ENCODE peak calls at places on chromosomes 6 and 20, in nine cellular contexts. One of them, this sample, is unnamed.

GRCh38 chr6:31180500-31180899 is 10.0 kb upstream of the POU5F1 start:
- DNase-seq in CD4-positive, alpha-beta memory T cell: peak; percentile 66
- DNase-seq in foreskin fibroblast: peak; percentile 83
- DNase-seq in neural progenitor cell: no peak
- DNase-seq in fibroblast of the aortic adventitia: peak; percentile 81
- DNase-seq in tibial nerve: no peak
- DNase-seq in naive thymus-derived CD4-positive, alpha-beta T cell: peak; percentile 52
- DNase-seq in AG10803: peak; percentile 76
- DNase-seq in dorsolateral prefrontal cortex: no peak
- DNase-seq in this sample: no peak

GRCh38 chr6:163764565-163764964 is 350.0 kb downstream of the QKI start:
- DNase-seq in CD4-positive, alpha-beta memory T cell: no peak
- DNase-seq in foreskin fibroblast: no peak
- DNase-seq in neural progenitor cell: no peak
- DNase-seq in fibroblast of the aortic adventitia: no peak
- DNase-seq in tibial nerve: no peak
- DNase-seq in naive thymus-derived CD4-positive, alpha-beta T cell: no peak
- DNase-seq in AG10803: no peak
- DNase-seq in dorsolateral prefrontal cortex: no peak
- DNase-seq in this sample: no peak

GRCh38 chr6:125818225-125818657 is 27.5 kb downstream of the NCOA7 start:
- DNase-seq in CD4-positive, alpha-beta memory T cell: no peak
- DNase-seq in foreskin fibroblast: peak; percentile 15
- DNase-seq in neural progenitor cell: no peak
- DNase-seq in fibroblast of the aortic adventitia: no peak
- DNase-seq in tibial nerve: no peak
- DNase-seq in naive thymus-derived CD4-positive, alpha-beta T cell: no peak
- DNase-seq in AG10803: peak; percentile 38
- DNase-seq in dorsolateral prefrontal cortex: no peak
- DNase-seq in this sample: no peak

GRCh38 chr6:112286010-112286409 is 31.6 kb upstream of the LAMA4 start:
- DNase-seq in CD4-positive, alpha-beta memory T cell: peak; percentile 72
- DNase-seq in foreskin fibroblast: no peak
- DNase-seq in neural progenitor cell: no peak
- DNase-seq in fibroblast of the aortic adventitia: no peak
- DNase-seq in tibial nerve: no peak
- DNase-seq in naive thymus-derived CD4-positive, alpha-beta T cell: peak; percentile 1
- DNase-seq in AG10803: no peak
- DNase-seq in dorsolateral prefrontal cortex: no peak
- DNase-seq in this sample: no peak

GRCh38 chr6:167782698-167783517 is 43.8 kb upstream of the AFDN start:
- DNase-seq in CD4-positive, alpha-beta memory T cell: no peak
- DNase-seq in foreskin fibroblast: no peak
- DNase-seq in neural progenitor cell: no peak
- DNase-seq in fibroblast of the aortic adventitia: no peak
- DNase-seq in tibial nerve: no peak
- DNase-seq in naive thymus-derived CD4-positive, alpha-beta T cell: no peak
- DNase-seq in AG10803: no peak
- DNase-seq in dorsolateral prefrontal cortex: no peak
- DNase-seq in this sample: no peak

GRCh38 chr20:43853918-43854317 is 60.7 kb upstream of the TOX2 start:
- DNase-seq in CD4-positive, alpha-beta memory T cell: no peak
- DNase-seq in foreskin fibroblast: no peak
- DNase-seq in neural progenitor cell: no peak
- DNase-seq in fibroblast of the aortic adventitia: no peak
- DNase-seq in tibial nerve: no peak
- DNase-seq in naive thymus-derived CD4-positive, alpha-beta T cell: no peak
- DNase-seq in AG10803: no peak
- DNase-seq in dorsolateral prefrontal cortex: no peak
- DNase-seq in this sample: no peak

GRCh38 chr6:69888842-69889590 is 22.7 kb downstream of the COL19A1 start:
- DNase-seq in CD4-positive, alpha-beta memory T cell: no peak
- DNase-seq in foreskin fibroblast: no peak
- DNase-seq in neural progenitor cell: no peak
- DNase-seq in fibroblast of the aortic adventitia: no peak
- DNase-seq in tibial nerve: no peak
- DNase-seq in naive thymus-derived CD4-positive, alpha-beta T cell: no peak
- DNase-seq in AG10803: no peak
- DNase-seq in dorsolateral prefrontal cortex: no peak
- DNase-seq in this sample: no peak

GRCh38 chr20:62995481-62995880 is 11.3 kb downstream of the BHLHE23 start:
- DNase-seq in CD4-positive, alpha-beta memory T cell: no peak
- DNase-seq in foreskin fibroblast: no peak
- DNase-seq in neural progenitor cell: no peak
- DNase-seq in fibroblast of the aortic adventitia: no peak
- DNase-seq in tibial nerve: no peak
- DNase-seq in naive thymus-derived CD4-positive, alpha-beta T cell: no peak
- DNase-seq in AG10803: no peak
- DNase-seq in dorsolateral prefrontal cortex: no peak
- DNase-seq in this sample: no peak

GRCh38 chr20:31608256-31608980 is 3.3 kb downstream of the ID1 start:
- DNase-seq in CD4-positive, alpha-beta memory T cell: no peak
- DNase-seq in foreskin fibroblast: peak; percentile 75
- DNase-seq in neural progenitor cell: peak; percentile 93
- DNase-seq in fibroblast of the aortic adventitia: peak; percentile 63
- DNase-seq in tibial nerve: peak; percentile 67
- DNase-seq in naive thymus-derived CD4-positive, alpha-beta T cell: no peak
- DNase-seq in AG10803: peak; percentile 48
- DNase-seq in dorsolateral prefrontal cortex: no peak
- DNase-seq in this sample: no peak

GRCh38 chr6:28947831-28948270 is 24.1 kb upstream of the TRIM27 start:
- DNase-seq in CD4-positive, alpha-beta memory T cell: no peak
- DNase-seq in foreskin fibroblast: peak; percentile 66
- DNase-seq in neural progenitor cell: no peak
- DNase-seq in fibroblast of the aortic adventitia: no peak
- DNase-seq in tibial nerve: no peak
- DNase-seq in naive thymus-derived CD4-positive, alpha-beta T cell: no peak
- DNase-seq in AG10803: no peak
- DNase-seq in dorsolateral prefrontal cortex: no peak
- DNase-seq in this sample: no peak

GRCh38 chr6:134908906-134909516 is 40.9 kb downstream of the ALDH8A1 start:
- DNase-seq in CD4-positive, alpha-beta memory T cell: no peak
- DNase-seq in foreskin fibroblast: peak; percentile 98
- DNase-seq in neural progenitor cell: no peak
- DNase-seq in fibroblast of the aortic adventitia: peak; percentile 100
- DNase-seq in tibial nerve: peak; percentile 73
- DNase-seq in naive thymus-derived CD4-positive, alpha-beta T cell: no peak
- DNase-seq in AG10803: peak; percentile 100
- DNase-seq in dorsolateral prefrontal cortex: peak; percentile 40
- DNase-seq in this sample: peak; percentile 81

GRCh38 chr6:15661815-15662245 is 998 bp downstream of the DTNBP1 start:
- DNase-seq in CD4-positive, alpha-beta memory T cell: no peak
- DNase-seq in foreskin fibroblast: peak; percentile 5
- DNase-seq in neural progenitor cell: no peak
- DNase-seq in fibroblast of the aortic adventitia: peak; percentile 5
- DNase-seq in tibial nerve: no peak
- DNase-seq in naive thymus-derived CD4-positive, alpha-beta T cell: no peak
- DNase-seq in AG10803: no peak
- DNase-seq in dorsolateral prefrontal cortex: no peak
- DNase-seq in this sample: peak; percentile 8

GRCh38 chr20:63187338-63188158 is 28.4 kb downstream of the YTHDF1 start:
- DNase-seq in CD4-positive, alpha-beta memory T cell: no peak
- DNase-seq in foreskin fibroblast: no peak
- DNase-seq in neural progenitor cell: no peak
- DNase-seq in fibroblast of the aortic adventitia: no peak
- DNase-seq in tibial nerve: no peak
- DNase-seq in naive thymus-derived CD4-positive, alpha-beta T cell: no peak
- DNase-seq in AG10803: no peak
- DNase-seq in dorsolateral prefrontal cortex: no peak
- DNase-seq in this sample: no peak

GRCh38 chr20:25044660-25045342 is 13.1 kb downstream of the ACSS1 start:
- DNase-seq in CD4-positive, alpha-beta memory T cell: no peak
- DNase-seq in foreskin fibroblast: no peak
- DNase-seq in neural progenitor cell: no peak
- DNase-seq in fibroblast of the aortic adventitia: no peak
- DNase-seq in tibial nerve: no peak
- DNase-seq in naive thymus-derived CD4-positive, alpha-beta T cell: no peak
- DNase-seq in AG10803: no peak
- DNase-seq in dorsolateral prefrontal cortex: no peak
- DNase-seq in this sample: no peak

DNA sequence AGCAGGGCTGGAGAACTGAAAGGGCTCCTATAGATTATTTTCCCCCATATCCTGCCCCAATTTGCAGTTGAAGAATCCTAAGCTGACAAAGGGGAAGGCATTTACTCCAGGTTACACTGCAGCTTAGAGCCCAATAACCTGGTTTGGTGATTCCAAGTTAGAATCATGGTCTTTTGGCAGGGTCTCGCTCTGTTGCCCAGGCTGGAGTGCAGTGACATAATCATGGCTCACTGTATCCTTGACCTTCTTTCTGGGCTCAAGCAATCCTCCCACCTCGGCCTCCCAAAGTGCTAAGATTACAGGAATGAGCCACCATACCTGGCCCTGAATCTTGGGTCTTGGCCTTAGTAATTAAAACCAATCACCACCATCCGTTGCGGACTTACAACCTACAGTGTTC is 1.0 kb upstream of the MMP9 start:
- DNase-seq in CD4-positive, alpha-beta memory T cell: no peak
- DNase-seq in foreskin fibroblast: no peak
- DNase-seq in neural progenitor cell: no peak
- DNase-seq in fibroblast of the aortic adventitia: no peak
- DNase-seq in tibial nerve: no peak
- DNase-seq in naive thymus-derived CD4-positive, alpha-beta T cell: no peak
- DNase-seq in AG10803: no peak
- DNase-seq in dorsolateral prefrontal cortex: no peak
- DNase-seq in this sample: no peak
- H3K4me3 ChIP-seq in CD4-positive, alpha-beta memory T cell: no peak overlapping the region
- H3K4me3 ChIP-seq in foreskin fibroblast: no peak overlapping the region
- H3K4me3 ChIP-seq in neural progenitor cell: no peak overlapping the region
- H3K4me3 ChIP-seq in fibroblast of the aortic adventitia: no peak overlapping the region
- H3K4me3 ChIP-seq in tibial nerve: no peak overlapping the region
- H3K4me3 ChIP-seq in naive thymus-derived CD4-positive, alpha-beta T cell: no peak overlapping the region
- H3K4me3 ChIP-seq in AG10803: no peak overlapping the region
- H3K4me3 ChIP-seq in dorsolateral prefrontal cortex: no peak overlapping the region
- H3K4me3 ChIP-seq in this sample: no peak overlapping the region

GRCh38 chr6:47897233-47897632 is 115.4 kb downstream of the OPN5 start:
- DNase-seq in CD4-positive, alpha-beta memory T cell: no peak
- DNase-seq in foreskin fibroblast: no peak
- DNase-seq in neural progenitor cell: no peak
- DNase-seq in fibroblast of the aortic adventitia: peak; percentile 0
- DNase-seq in tibial nerve: no peak
- DNase-seq in naive thymus-derived CD4-positive, alpha-beta T cell: no peak
- DNase-seq in AG10803: no peak
- DNase-seq in dorsolateral prefrontal cortex: no peak
- DNase-seq in this sample: no peak
- H3K4me3 ChIP-seq in CD4-positive, alpha-beta memory T cell: no peak overlapping the region
- H3K4me3 ChIP-seq in foreskin fibroblast: no peak overlapping the region
- H3K4me3 ChIP-seq in neural progenitor cell: no peak overlapping the region
- H3K4me3 ChIP-seq in fibroblast of the aortic adventitia: no peak overlapping the region
- H3K4me3 ChIP-seq in tibial nerve: no peak overlapping the region
- H3K4me3 ChIP-seq in naive thymus-derived CD4-positive, alpha-beta T cell: no peak overlapping the region
- H3K4me3 ChIP-seq in AG10803: no peak overlapping the region
- H3K4me3 ChIP-seq in dorsolateral prefrontal cortex: no peak overlapping the region
- H3K4me3 ChIP-seq in this sample: no peak overlapping the region

GRCh38 chr6:84773133-84773430 is 8.7 kb upstream of the TBX18 start:
- DNase-seq in CD4-positive, alpha-beta memory T cell: no peak
- DNase-seq in foreskin fibroblast: no peak
- DNase-seq in neural progenitor cell: peak; percentile 81
- DNase-seq in fibroblast of the aortic adventitia: no peak
- DNase-seq in tibial nerve: no peak
- DNase-seq in naive thymus-derived CD4-positive, alpha-beta T cell: no peak
- DNase-seq in AG10803: no peak
- DNase-seq in dorsolateral prefrontal cortex: no peak
- DNase-seq in this sample: no peak
- H3K4me3 ChIP-seq in CD4-positive, alpha-beta memory T cell: no peak overlapping the region
- H3K4me3 ChIP-seq in foreskin fibroblast: peak overlapping the region; percentile 52
- H3K4me3 ChIP-seq in neural progenitor cell: peak overlapping the region; percentile 36
- H3K4me3 ChIP-seq in fibroblast of the aortic adventitia: no peak overlapping the region
- H3K4me3 ChIP-seq in tibial nerve: peak overlapping the region; percentile 59
- H3K4me3 ChIP-seq in naive thymus-derived CD4-positive, alpha-beta T cell: no peak overlapping the region
- H3K4me3 ChIP-seq in AG10803: peak overlapping the region; percentile 59
- H3K4me3 ChIP-seq in dorsolateral prefrontal cortex: peak overlapping the region; percentile 59
- H3K4me3 ChIP-seq in this sample: no peak overlapping the region

DNA sequence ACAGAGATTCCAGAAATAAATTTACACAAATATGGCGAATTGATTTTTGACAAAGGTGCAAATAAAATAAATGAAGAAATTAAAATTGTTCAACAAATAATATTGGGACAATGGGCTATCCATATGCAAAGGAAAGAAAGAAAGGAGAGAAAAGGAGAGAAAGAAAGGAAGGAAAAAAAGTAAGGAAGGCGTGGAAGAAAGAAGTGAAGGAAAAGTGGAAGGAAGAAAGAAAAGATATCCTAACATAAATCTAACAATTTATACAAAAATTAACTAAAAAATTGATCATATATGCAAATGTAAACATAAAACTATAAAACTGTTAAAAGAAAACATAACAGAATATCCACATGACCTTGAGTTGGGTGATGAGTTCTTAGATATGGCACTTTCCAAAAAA is 78.7 kb upstream of the ZNF184 start:
- DNase-seq in CD4-positive, alpha-beta memory T cell: no peak
- DNase-seq in foreskin fibroblast: no peak
- DNase-seq in neural progenitor cell: no peak
- DNase-seq in fibroblast of the aortic adventitia: no peak
- DNase-seq in tibial nerve: no peak
- DNase-seq in naive thymus-derived CD4-positive, alpha-beta T cell: no peak
- DNase-seq in AG10803: no peak
- DNase-seq in dorsolateral prefrontal cortex: no peak
- DNase-seq in this sample: no peak
- H3K4me3 ChIP-seq in CD4-positive, alpha-beta memory T cell: no peak overlapping the region
- H3K4me3 ChIP-seq in foreskin fibroblast: no peak overlapping the region
- H3K4me3 ChIP-seq in neural progenitor cell: peak overlapping the region; percentile 65
- H3K4me3 ChIP-seq in fibroblast of the aortic adventitia: no peak overlapping the region
- H3K4me3 ChIP-seq in tibial nerve: no peak overlapping the region
- H3K4me3 ChIP-seq in naive thymus-derived CD4-positive, alpha-beta T cell: no peak overlapping the region
- H3K4me3 ChIP-seq in AG10803: no peak overlapping the region
- H3K4me3 ChIP-seq in dorsolateral prefrontal cortex: no peak overlapping the region
- H3K4me3 ChIP-seq in this sample: no peak overlapping the region

GRCh38 chr6:26088344-26088743 is 1.1 kb downstream of the HFE start:
- DNase-seq in CD4-positive, alpha-beta memory T cell: no peak
- DNase-seq in foreskin fibroblast: peak; percentile 58
- DNase-seq in neural progenitor cell: no peak
- DNase-seq in fibroblast of the aortic adventitia: peak; percentile 32
- DNase-seq in tibial nerve: peak; percentile 33
- DNase-seq in naive thymus-derived CD4-positive, alpha-beta T cell: no peak
- DNase-seq in AG10803: no peak
- DNase-seq in dorsolateral prefrontal cortex: no peak
- DNase-seq in this sample: no peak
- H3K4me3 ChIP-seq in CD4-positive, alpha-beta memory T cell: no peak overlapping the region
- H3K4me3 ChIP-seq in foreskin fibroblast: peak overlapping the region; percentile 80
- H3K4me3 ChIP-seq in neural progenitor cell: no peak overlapping the region
- H3K4me3 ChIP-seq in fibroblast of the aortic adventitia: peak overlapping the region; percentile 84
- H3K4me3 ChIP-seq in tibial nerve: peak overlapping the region; percentile 75
- H3K4me3 ChIP-seq in naive thymus-derived CD4-positive, alpha-beta T cell: peak overlapping the region; percentile 88
- H3K4me3 ChIP-seq in AG10803: peak overlapping the region; percentile 80
- H3K4me3 ChIP-seq in dorsolateral prefrontal cortex: peak overlapping the region; percentile 82
- H3K4me3 ChIP-seq in this sample: peak overlapping the region; percentile 82

This sample was measured in retinal pigment epithelial cell.